ENCODE peak calls at places on chromosomes 12 and 14, in nine cellular contexts. M is nephron progenitor cell, W is Kasumi-1, I is posterior cingulate gyrus, Z is fibroblast of the conjunctiva, S is pons, X is T-helper 1 cell, P is activated gamma-delta T cell treated with Interleukin-2 at 50 U/mL for 16 hours, G is LoVo. A is an unnamed sample.

GRCh38 chr12:107415066-107415465 is 270.5 kb upstream of the PWP1 start:
- DNase-seq in M (no peak), W (no peak), I (no peak), Z (no peak), S (no peak), X (no peak), P (no peak), G (no peak), A (peak)

GRCh38 chr12:64323476-64324225 is 66.9 kb downstream of the C12orf56 start:
- DNase-seq in M (no peak), W (no peak), I (no peak), Z (no peak), S (no peak), X (no peak), P (no peak), G (no peak), A (no peak)

GRCh38 chr14:72141084-72141483 is 208.9 kb downstream of the RGS6 start:
- DNase-seq in M (no peak), W (no peak), I (no peak), Z (no peak), S (no peak), X (no peak), P (no peak), G (no peak), A (no peak)

GRCh38 chr12:94761559-94761958 is 111.2 kb upstream of the TMCC3 start:
- DNase-seq in M (no peak), W (no peak), I (no peak), Z (peak), S (no peak), X (no peak), P (no peak), G (no peak), A (peak)

GRCh38 chr14:22465201-22465835 is 123.7 kb downstream of the DAD1 start:
- DNase-seq in M (no peak), W (no peak), I (no peak), Z (no peak), S (no peak), X (no peak), P (no peak), G (no peak), A (no peak)

GRCh38 chr14:104537613-104537988 is 42.0 kb upstream of the C14orf180 start:
- DNase-seq in M (no peak), W (no peak), I (no peak), Z (no peak), S (no peak), X (no peak), P (no peak), G (no peak), A (no peak)

GRCh38 chr12:15276088-15276698 is 46.1 kb upstream of the PTPRO start:
- DNase-seq in M (peak), W (no peak), I (peak), Z (peak), S (peak), X (no peak), P (no peak), G (peak), A (peak)

GRCh38 chr14:21719841-21720240 is 46.2 kb upstream of the OR4E1 start:
- DNase-seq in M (no peak), W (no peak), I (no peak), Z (no peak), S (no peak), X (no peak), P (no peak), G (no peak), A (no peak)

GRCh38 chr12:90712671-90713070 is 242.3 kb downstream of the CCER1 start:
- DNase-seq in M (no peak), W (no peak), I (no peak), Z (no peak), S (no peak), X (no peak), P (no peak), G (peak), A (no peak)

GRCh38 chr12:102824218-102824835 is 92.7 kb downstream of the PAH start:
- DNase-seq in M (peak), W (no peak), I (peak), Z (no peak), S (no peak), X (no peak), P (no peak), G (no peak), A (peak)

GRCh38 chr14:100680439-100681051 is 46.1 kb upstream of the DLK1 start:
- DNase-seq in M (no peak), W (peak), I (no peak), Z (no peak), S (no peak), X (no peak), P (no peak), G (no peak), A (no peak)

GRCh38 chr12:93882763-93883162 is 205.6 kb downstream of the CRADD start:
- DNase-seq in M (no peak), W (no peak), I (no peak), Z (no peak), S (no peak), X (no peak), P (no peak), G (no peak), A (no peak)

GRCh38 chr14:73058923-73059311 is 583 bp downstream of the RBM25 start:
- DNase-seq in M (peak), W (peak), I (no peak), Z (no peak), S (no peak), X (no peak), P (no peak), G (peak), A (peak)

GRCh38 chr14:79573486-79573885 is 637.8 kb downstream of the DIO2 start:
- DNase-seq in M (no peak), W (peak), I (no peak), Z (no peak), S (no peak), X (no peak), P (no peak), G (no peak), A (no peak)

GRCh38 chr12:12871587-12872138 is 19.7 kb upstream of the GPRC5A start:
- DNase-seq in M (no peak), W (no peak), I (no peak), Z (no peak), S (no peak), X (no peak), P (no peak), G (no peak), A (no peak)

GRCh38 chr12:93667672-93668071 is 9.5 kb upstream of the CRADD start:
- DNase-seq in M (no peak), W (no peak), I (no peak), Z (no peak), S (no peak), X (no peak), P (no peak), G (no peak), A (no peak)

GRCh38 chr14:36006623-36007022 is 169.9 kb downstream of the PTCSC3 start:
- DNase-seq in M (no peak), W (no peak), I (no peak), Z (no peak), S (no peak), X (no peak), P (no peak), G (no peak), A (no peak)

GRCh38 chr14:106877527-106877926 is 1351.1 kb downstream of the TMEM121 start:
- DNase-seq in M (no peak), W (peak), I (no peak), Z (no peak), S (no peak), X (no peak), P (no peak), G (no peak), A (no peak)

GRCh38 chr12:115251727-115252126 is 567.8 kb upstream of the TBX3 start:
- DNase-seq in M (no peak), W (no peak), I (no peak), Z (no peak), S (no peak), X (no peak), P (no peak), G (peak), A (no peak)

GRCh38 chr12:103431387-103431786 is 64.4 kb downstream of the C12orf42 start:
- DNase-seq in M (no peak), W (no peak), I (no peak), Z (no peak), S (no peak), X (no peak), P (no peak), G (no peak), A (no peak)

GRCh38 chr12:120932956-120933526 is 28.9 kb upstream of the SPPL3 start:
- DNase-seq in M (no peak), W (no peak), I (no peak), Z (no peak), S (no peak), X (no peak), P (no peak), G (no peak), A (peak)

GRCh38 chr14:90871605-90872233 is 55.5 kb upstream of the TTC7B start:
- DNase-seq in M (no peak), W (no peak), I (no peak), Z (peak), S (no peak), X (no peak), P (no peak), G (peak), A (peak)

GRCh38 chr12:132152921-132153321 is 8.7 kb downstream of the NOC4L start:
- DNase-seq in M (peak), W (no peak), I (no peak), Z (no peak), S (no peak), X (peak), P (no peak), G (no peak), A (no peak)

GRCh38 chr12:60205500-60205899 is 609.7 kb downstream of the SLC16A7 start:
- DNase-seq in M (no peak), W (no peak), I (no peak), Z (peak), S (no peak), X (no peak), P (no peak), G (no peak), A (peak)

GRCh38 chr12:70230934-70231606 is 12.2 kb upstream of the CNOT2 start:
- DNase-seq in M (no peak), W (no peak), I (no peak), Z (no peak), S (no peak), X (no peak), P (no peak), G (no peak), A (no peak)

GRCh38 chr12:121637231-121637914 is 11.0 kb downstream of the ORAI1 start:
- DNase-seq in M (no peak), W (peak), I (no peak), Z (no peak), S (no peak), X (no peak), P (peak), G (no peak), A (no peak)

GRCh38 chr14:23636317-23637211 is at the start of gene DHRS2:
- DNase-seq in M (no peak), W (no peak), I (no peak), Z (no peak), S (no peak), X (no peak), P (no peak), G (no peak), A (no peak)

GRCh38 chr12:119649202-119649808 is 18.6 kb upstream of the PRKAB1 start:
- DNase-seq in M (no peak), W (peak), I (no peak), Z (no peak), S (no peak), X (no peak), P (no peak), G (peak), A (peak)

GRCh38 chr12:105476616-105477015 is 146.1 kb downstream of the C12orf75 start:
- DNase-seq in M (no peak), W (no peak), I (no peak), Z (no peak), S (no peak), X (no peak), P (no peak), G (no peak), A (no peak)

GRCh38 chr14:44873536-44873935 is 88.2 kb downstream of the KLHL28 start:
- DNase-seq in M (no peak), W (no peak), I (no peak), Z (no peak), S (no peak), X (no peak), P (no peak), G (no peak), A (no peak)

GRCh38 chr12:85920324-85920947 is 46.3 kb downstream of the NTS start:
- DNase-seq in M (no peak), W (peak), I (no peak), Z (peak), S (peak), X (no peak), P (no peak), G (peak), A (peak)